ENCODE peak calls at places on chromosomes 6 and 20, in eight cellular contexts. X is H4, G is anterior cingulate cortex, K is neural crest cell, W is lung, A is astrocyte, R is GF-D8, P is AG04449. D is an unnamed sample.

GRCh38 chr6:127299522-127300240 is 33.0 kb downstream of the RNF146 start:
- DNase-seq in X (no peak), G (no peak), K (no peak), W (no peak), A (no peak), R (no peak), P (no peak), D (peak)

GRCh38 chr6:133623065-133623464 is 265.8 kb upstream of the TCF21 start:
- DNase-seq in X (no peak), G (no peak), K (no peak), W (no peak), A (peak), R (no peak), P (peak), D (peak)

GRCh38 chr6:20575691-20576451 is 41.6 kb downstream of the CDKAL1 start:
- DNase-seq in X (no peak), G (no peak), K (no peak), W (no peak), A (no peak), R (no peak), P (no peak), D (no peak)

GRCh38 chr6:113645576-113645970 is 211.6 kb upstream of the MARCKS start:
- DNase-seq in X (peak), G (no peak), K (no peak), W (no peak), A (peak), R (no peak), P (peak), D (peak)

GRCh38 chr20:54515788-54516324 is 40.5 kb downstream of the DOK5 start:
- DNase-seq in X (no peak), G (no peak), K (no peak), W (no peak), A (no peak), R (no peak), P (no peak), D (no peak)

GRCh38 chr6:81166770-81167169 is 585.7 kb downstream of the TENT5A start:
- DNase-seq in X (peak), G (no peak), K (no peak), W (no peak), A (peak), R (no peak), P (no peak), D (peak)

GRCh38 chr6:31008165-31008564 is 2.1 kb upstream of the MUC22 start:
- DNase-seq in X (no peak), G (no peak), K (no peak), W (no peak), A (no peak), R (no peak), P (no peak), D (no peak)

GRCh38 chr20:37393863-37394542 is 48.1 kb downstream of the SRC start:
- DNase-seq in X (no peak), G (no peak), K (no peak), W (no peak), A (no peak), R (no peak), P (no peak), D (no peak)

GRCh38 chr20:38893485-38894090 is 32.6 kb upstream of the FAM83D start:
- DNase-seq in X (peak), G (peak), K (peak), W (peak), A (no peak), R (no peak), P (no peak), D (peak)

GRCh38 chr6:53252177-53252692 is 96.5 kb downstream of the ELOVL5 start:
- DNase-seq in X (no peak), G (no peak), K (no peak), W (no peak), A (no peak), R (no peak), P (no peak), D (no peak)

GRCh38 chr6:99393698-99394531 is at the start of gene COQ3:
- DNase-seq in X (peak), G (peak), K (peak), W (peak), A (peak), R (peak), P (no peak), D (peak)

GRCh38 chr6:97215157-97215769 is 67.8 kb downstream of the MMS22L start:
- DNase-seq in X (peak), G (peak), K (peak), W (no peak), A (peak), R (no peak), P (peak), D (peak)

GRCh38 chr6:19538086-19538485 is 299.1 kb upstream of the ID4 start:
- DNase-seq in X (no peak), G (no peak), K (no peak), W (peak), A (no peak), R (no peak), P (no peak), D (no peak)

GRCh38 chr6:161238076-161238869 is 35.6 kb downstream of the AGPAT4 start:
- DNase-seq in X (no peak), G (no peak), K (no peak), W (no peak), A (peak), R (no peak), P (no peak), D (no peak)

GRCh38 chr20:51732454-51732791 is 35.8 kb downstream of the ATP9A start:
- DNase-seq in X (no peak), G (no peak), K (no peak), W (no peak), A (peak), R (no peak), P (no peak), D (peak)

GRCh38 chr6:45447721-45448120 is 70.0 kb upstream of the SUPT3H start:
- DNase-seq in X (no peak), G (no peak), K (no peak), W (no peak), A (no peak), R (no peak), P (no peak), D (no peak)

GRCh38 chr6:166252601-166253000 is 55.6 kb downstream of the PRR18 start:
- DNase-seq in X (no peak), G (no peak), K (no peak), W (no peak), A (no peak), R (no peak), P (no peak), D (no peak)

GRCh38 chr20:33649201-33649631 is 12.9 kb upstream of the C20orf144 start:
- DNase-seq in X (no peak), G (no peak), K (no peak), W (peak), A (no peak), R (no peak), P (no peak), D (no peak)

GRCh38 chr6:97095466-97095865 is 170.9 kb downstream of the KLHL32 start:
- DNase-seq in X (no peak), G (no peak), K (no peak), W (no peak), A (no peak), R (no peak), P (no peak), D (no peak)

GRCh38 chr6:20868397-20869185 is 334.3 kb downstream of the CDKAL1 start:
- DNase-seq in X (no peak), G (no peak), K (no peak), W (no peak), A (no peak), R (no peak), P (no peak), D (no peak)

GRCh38 chr6:149884215-149884614 is 13.7 kb downstream of the RAET1E start:
- DNase-seq in X (no peak), G (no peak), K (no peak), W (peak), A (no peak), R (no peak), P (no peak), D (peak)

GRCh38 chr6:156780962-156781705 is 4.0 kb downstream of the ARID1B start:
- DNase-seq in X (no peak), G (no peak), K (no peak), W (no peak), A (no peak), R (no peak), P (no peak), D (no peak)

GRCh38 chr6:90135672-90136071 is 161.0 kb downstream of the BACH2 start:
- DNase-seq in X (no peak), G (no peak), K (no peak), W (no peak), A (peak), R (no peak), P (peak), D (peak)

GRCh38 chr6:41271901-41272395 is 14.5 kb downstream of the TREM1 start:
- DNase-seq in X (no peak), G (no peak), K (no peak), W (peak), A (no peak), R (peak), P (no peak), D (no peak)

GRCh38 chr6:56522871-56523270 is 119.8 kb downstream of the DST start:
- DNase-seq in X (no peak), G (no peak), K (no peak), W (no peak), A (no peak), R (no peak), P (no peak), D (no peak)

GRCh38 chr6:166336847-166337246 is 5.5 kb downstream of the SFT2D1 start:
- DNase-seq in X (no peak), G (no peak), K (no peak), W (no peak), A (no peak), R (no peak), P (no peak), D (no peak)

GRCh38 chr6:84457276-84457675 is 229.8 kb upstream of the CEP162 start:
- DNase-seq in X (no peak), G (no peak), K (no peak), W (no peak), A (peak), R (no peak), P (no peak), D (no peak)

GRCh38 chr20:36717657-36718056 is 28.2 kb downstream of the NDRG3 start:
- DNase-seq in X (no peak), G (no peak), K (no peak), W (no peak), A (no peak), R (no peak), P (no peak), D (no peak)

GRCh38 chr20:46402236-46402886 is 4.1 kb downstream of the ELMO2 start:
- DNase-seq in X (peak), G (peak), K (no peak), W (no peak), A (peak), R (no peak), P (no peak), D (no peak)

GRCh38 chr6:135250751-135251356 is 69.7 kb downstream of the MYB start:
- DNase-seq in X (no peak), G (no peak), K (no peak), W (no peak), A (no peak), R (no peak), P (no peak), D (no peak)

D was measured in iris pigment epithelial cell.